ENCODE peak calls at places on chromosomes 11 and 22, in six cellular contexts. R is myocyte, V is OCI-LY7, F is amniotic stem cell, C is H54, K is NCI-H1105 treated with DMSO at 0.1 percent for 48 hours. P is an unnamed sample.

GRCh38 chr11:119038884-119039283 is 8.2 kb upstream of the SLC37A4 start:
- DNase-seq in C (no peak), K (no peak), R (no peak), F (no peak), V (no peak), P (no peak)

GRCh38 chr11:10303558-10304363 is 1.1 kb upstream of the ADM start:
- DNase-seq in C (no peak), K (peak), R (peak), F (no peak), V (no peak), P (no peak)

GRCh38 chr11:9803685-9804413 is 140.0 kb downstream of the SWAP70 start:
- DNase-seq in C (no peak), F (no peak), K (no peak), R (no peak), V (no peak), P (no peak)

GRCh38 chr11:117771841-117772240 is 25.2 kb downstream of the DSCAML1 start:
- DNase-seq in R (no peak), C (no peak), F (no peak), V (no peak), K (no peak), P (no peak)

GRCh38 chr11:5476184-5476819 is 12.2 kb upstream of the OR52D1 start:
- DNase-seq in F (peak), K (peak), C (peak), V (peak), R (peak), P (peak)

GRCh38 chr11:11022126-11022730 is 164.4 kb upstream of the ZBED5 start:
- DNase-seq in R (peak), F (no peak), C (peak), K (peak), V (peak), P (no peak)

GRCh38 chr11:64123679-64124078 is 42.2 kb downstream of the MACROD1 start:
- DNase-seq in K (no peak), R (no peak), F (no peak), V (no peak), C (no peak), P (no peak)

GRCh38 chr11:68312117-68312779 is at the start of gene LRP5:
- DNase-seq in R (no peak), K (no peak), F (no peak), C (peak), V (peak), P (no peak)

GRCh38 chr22:30868663-30869385 is 99.8 kb downstream of the MORC2 start:
- DNase-seq in R (peak), F (no peak), K (peak), V (no peak), C (no peak), P (no peak)

GRCh38 chr11:1838077-1838425 is 730 bp upstream of the TNNI2 start:
- DNase-seq in V (no peak), F (no peak), K (no peak), R (no peak), C (no peak), P (no peak)

GRCh38 chr11:80388133-80388532 is 947.3 kb upstream of the TENM4 start:
- DNase-seq in V (no peak), K (no peak), R (no peak), F (no peak), C (no peak), P (no peak)

GRCh38 chr11:65641233-65642013 is 3.5 kb downstream of the SIPA1 start:
- DNase-seq in K (no peak), R (no peak), F (no peak), C (no peak), V (no peak), P (no peak)

GRCh38 chr22:21929253-21929652 is 23.4 kb downstream of the PPM1F start:
- DNase-seq in V (no peak), C (no peak), F (no peak), R (no peak), K (no peak), P (no peak)

GRCh38 chr11:119788911-119789560 is 60.0 kb upstream of the NECTIN1 start:
- DNase-seq in R (no peak), V (no peak), F (no peak), K (no peak), C (no peak), P (no peak)

GRCh38 chr11:83159901-83160865 is 3.3 kb downstream of the PCF11 start:
- DNase-seq in K (no peak), F (peak), C (no peak), R (peak), V (peak), P (no peak)

GRCh38 chr22:31044262-31044861 is 36.8 kb upstream of the SMTN start:
- DNase-seq in K (no peak), R (peak), V (no peak), C (no peak), F (no peak), P (no peak)

GRCh38 chr11:83007909-83008580 is 63.7 kb downstream of the RAB30 start:
- DNase-seq in C (no peak), V (peak), K (peak), R (no peak), F (no peak), P (no peak)

GRCh38 chr11:10305262-10305963 is 540 bp downstream of the ADM start:
- DNase-seq in K (peak), V (no peak), C (no peak), R (peak), F (no peak), P (no peak)

GRCh38 chr22:50173221-50173982 is 2.9 kb downstream of the PANX2 start:
- DNase-seq in F (no peak), K (no peak), V (peak), R (no peak), C (no peak), P (no peak)

GRCh38 chr11:124586247-124586860 is 16.6 kb downstream of the OR8A1 start:
- DNase-seq in K (peak), F (peak), V (peak), R (peak), C (no peak), P (peak)

GRCh38 chr11:64384039-64384737 is 25.2 kb downstream of the RPS6KA4 start:
- DNase-seq in V (no peak), F (no peak), C (no peak), R (no peak), K (no peak), P (no peak)

GRCh38 chr11:61999141-61999975 is 31.9 kb upstream of the FTH1 start:
- DNase-seq in F (no peak), K (peak), V (no peak), C (no peak), R (no peak), P (peak)

GRCh38 chr11:118870396-118871343 is 13.0 kb upstream of the CXCR5 start:
- DNase-seq in K (no peak), R (peak), C (no peak), F (no peak), V (peak), P (no peak)

GRCh38 chr22:27435839-27436581 is 365.5 kb downstream of the MN1 start:
- DNase-seq in C (no peak), K (no peak), V (no peak), F (no peak), R (peak), P (peak)

GRCh38 chr22:25202290-25202921 is 2.7 kb downstream of the CRYBB3 start:
- DNase-seq in V (peak), C (peak), F (peak), R (peak), K (peak), P (peak)

GRCh38 chr11:12744831-12745502 is 70.7 kb downstream of the TEAD1 start:
- DNase-seq in C (no peak), K (no peak), V (no peak), R (peak), F (no peak), P (no peak)

P was measured in HFF-Myc.